ENCODE peak calls at places on chromosomes 12 and 14, in eight cellular contexts. N is OCI-LY7, P is fibroblast of lung, W is heart left ventricle, Z is cardiac fibroblast, U is gastrocnemius medialis, K is GM12864, M is mesenchymal stem cell. H is an unnamed sample.
A peak's percentile ranks its signal among the peaks of the same experiment; 100 is the strongest.

GRCh38 chr14:21990116-21990515 is 316.5 kb upstream of the OR4E1 start:
- DNase-seq in P (no peak), U (no peak), N (peak; percentile 33), W (no peak), Z (peak; percentile 3), K (no peak), M (no peak), H (no peak)

GRCh38 chr12:117524806-117525205 is 163.4 kb upstream of the NOS1 start:
- DNase-seq in M (no peak), Z (no peak), K (no peak), N (no peak), W (no peak), P (no peak), U (no peak), H (no peak)

GRCh38 chr14:61477845-61478438 is 156.6 kb downstream of the PRKCH start:
- DNase-seq in K (no peak), N (peak; percentile 82), P (peak; percentile 47), U (peak; percentile 26), Z (peak; percentile 67), M (peak; percentile 44), W (peak; percentile 72), H (no peak)

GRCh38 chr12:45490232-45490881 is 239.1 kb upstream of the ARID2 start:
- DNase-seq in K (no peak), P (no peak), Z (no peak), W (no peak), N (no peak), M (no peak), U (no peak), H (no peak)

GRCh38 chr14:72692678-72693077 is 201.2 kb downstream of the DPF3 start:
- DNase-seq in N (no peak), P (no peak), U (no peak), W (no peak), K (no peak), Z (no peak), M (no peak), H (no peak)

GRCh38 chr12:55724226-55724939 is 4.2 kb downstream of the RDH5 start:
- DNase-seq in U (no peak), W (no peak), P (peak; percentile 60), K (no peak), M (peak; percentile 70), Z (peak; percentile 77), N (peak; percentile 78), H (no peak)

GRCh38 chr14:105999361-106000028 is 473.1 kb downstream of the TMEM121 start:
- DNase-seq in K (peak; percentile 68), P (no peak), N (no peak), Z (peak; percentile 48), M (no peak), U (no peak), W (peak; percentile 47), H (no peak)

GRCh38 chr12:21934173-21934572 is 7.1 kb downstream of the ABCC9 start:
- DNase-seq in K (no peak), M (no peak), N (no peak), P (peak; percentile 23), U (no peak), W (no peak), Z (peak; percentile 79), H (no peak)

GRCh38 chr12:101891462-101891971 is 14.1 kb downstream of the DRAM1 start:
- DNase-seq in K (peak; percentile 64), N (no peak), M (peak; percentile 96), U (peak; percentile 4), Z (peak; percentile 76), W (no peak), P (peak; percentile 92), H (peak; percentile 12)

GRCh38 chr14:74645244-74645643 is 33.2 kb upstream of the LTBP2 start:
- DNase-seq in M (no peak), Z (no peak), W (no peak), K (no peak), N (no peak), U (no peak), P (no peak), H (no peak)

GRCh38 chr12:2358986-2359658 is 306.3 kb downstream of the CACNA1C start:
- DNase-seq in M (no peak), P (no peak), W (no peak), N (no peak), Z (no peak), U (no peak), K (no peak), H (no peak)

GRCh38 chr12:176321-177181 is 37.4 kb downstream of the SLC6A12 start:
- DNase-seq in P (peak; percentile 72), K (no peak), M (peak; percentile 63), Z (peak; percentile 62), W (peak; percentile 57), U (no peak), N (no peak), H (no peak)

GRCh38 chr12:68622250-68622649 is 11.6 kb downstream of the RAP1B start:
- DNase-seq in Z (peak; percentile 27), P (no peak), K (no peak), W (no peak), M (peak; percentile 34), N (no peak), U (no peak), H (no peak)

GRCh38 chr12:113874999-113875561 is 91.0 kb downstream of the RBM19 start:
- DNase-seq in U (no peak), K (no peak), W (no peak), Z (peak; percentile 77), N (no peak), M (peak; percentile 95), P (peak; percentile 89), H (peak; percentile 39)

GRCh38 chr14:24164591-24164991 is 3.5 kb downstream of the IRF9 start:
- DNase-seq in K (no peak), Z (no peak), U (no peak), N (no peak), P (no peak), M (no peak), W (no peak), H (no peak)

GRCh38 chr14:97603201-97603600 is 806.0 kb downstream of the VRK1 start:
- DNase-seq in N (no peak), P (no peak), M (no peak), Z (no peak), U (no peak), W (no peak), K (no peak), H (no peak)

DNA sequence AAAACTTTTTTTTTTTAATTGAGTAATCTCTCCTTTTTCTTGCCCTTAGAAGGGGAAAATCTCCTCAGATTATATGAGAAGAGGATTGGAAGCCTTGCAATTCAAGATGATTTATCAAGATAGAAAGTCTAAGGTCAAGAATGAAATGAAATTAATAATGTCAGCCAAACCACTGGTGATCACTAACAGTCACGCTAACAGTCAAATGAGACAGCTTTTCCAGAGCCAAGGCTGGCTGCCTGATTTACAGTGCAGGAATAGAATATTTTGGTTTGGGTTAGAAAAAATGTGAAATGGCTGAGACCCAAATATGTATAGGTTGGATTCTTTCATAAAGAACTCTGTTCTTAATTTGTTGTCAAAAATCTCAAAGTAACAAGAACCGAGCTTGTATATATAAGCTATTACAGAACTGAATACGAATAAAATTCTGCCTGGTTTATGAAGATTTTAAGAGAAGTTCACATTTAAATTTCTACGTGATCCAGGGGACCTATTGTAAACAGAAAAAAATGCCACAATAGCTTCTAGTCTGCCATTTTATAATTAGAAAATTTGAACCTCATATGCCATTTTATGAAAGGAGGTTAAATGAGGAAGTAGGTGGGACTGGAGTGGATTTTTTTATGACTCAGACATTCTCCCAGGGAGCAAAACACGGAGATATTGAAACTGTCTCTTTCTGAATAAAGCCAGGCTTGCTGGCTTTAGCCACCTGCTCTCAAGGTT is 204.1 kb downstream of the PPM1H start:
- DNase-seq in Z (peak; percentile 76), K (no peak), N (no peak), W (no peak), U (no peak), P (peak; percentile 92), M (peak; percentile 59), H (peak; percentile 73)
- H3K4me3 ChIP-seq in Z (no peak overlapping the region), K (no peak overlapping the region), N (no peak overlapping the region), W (peak overlapping the region; percentile 5), U (no peak overlapping the region), P (peak overlapping the region; percentile 3), M (peak overlapping the region; percentile 1), H (no peak overlapping the region)

DNA sequence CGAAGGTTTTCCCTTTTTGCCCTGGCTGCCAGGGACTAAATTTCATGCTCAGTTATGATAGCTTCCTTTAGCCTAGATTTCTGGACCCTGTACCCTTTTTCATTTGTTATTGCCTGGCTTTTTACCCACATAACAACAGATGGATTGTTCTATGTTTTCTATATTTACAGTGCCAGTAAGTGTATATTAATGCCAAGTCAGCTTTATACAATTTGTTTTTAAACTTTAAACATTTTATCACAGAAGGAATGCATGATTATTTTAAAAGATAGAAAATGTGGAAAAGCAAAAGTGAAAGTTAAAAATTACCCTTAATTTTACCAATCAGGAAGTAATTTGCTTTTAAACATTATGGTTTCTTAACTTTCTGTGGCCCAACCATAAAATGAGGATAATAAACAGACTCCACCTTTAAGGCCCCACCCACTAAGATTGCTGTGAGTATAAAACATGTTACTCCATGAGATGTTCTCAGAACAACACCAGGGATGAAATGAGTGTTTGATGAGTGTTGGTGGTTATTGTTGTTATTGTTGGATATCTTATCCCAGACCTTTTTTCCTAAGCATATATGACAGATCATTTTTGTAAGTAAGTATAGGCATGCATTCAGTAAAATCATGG is 496.7 kb downstream of the EGLN3 start:
- DNase-seq in N (no peak), M (no peak), P (no peak), Z (no peak), U (no peak), W (no peak), K (no peak), H (no peak)
- H3K4me3 ChIP-seq in N (no peak overlapping the region), M (peak overlapping the region; percentile 60), P (no peak overlapping the region), Z (no peak overlapping the region), U (no peak overlapping the region), W (no peak overlapping the region), K (no peak overlapping the region), H (no peak overlapping the region)

DNA sequence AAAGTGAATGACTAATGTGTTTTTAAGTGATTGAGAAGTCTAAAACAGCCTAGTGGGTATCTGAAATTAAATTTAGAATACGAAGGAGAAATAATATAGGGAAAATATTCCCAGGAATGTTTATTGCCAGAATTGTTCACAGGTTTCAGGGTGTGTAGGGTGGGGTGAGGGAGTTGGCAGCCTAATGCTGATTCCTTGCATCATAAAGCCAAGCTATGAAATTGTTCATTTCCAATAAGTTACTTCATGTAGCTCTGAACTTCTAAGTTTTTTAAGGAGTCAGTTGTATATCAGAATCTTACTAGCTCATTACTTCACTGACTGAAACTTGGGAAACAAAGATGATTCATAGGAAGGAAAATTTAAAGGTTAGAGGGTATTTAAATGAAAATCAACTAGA is 56.4 kb downstream of the RAB35 start:
- DNase-seq in M (no peak), W (no peak), K (no peak), Z (peak; percentile 13), P (no peak), U (no peak), N (no peak), H (no peak)
- H3K4me3 ChIP-seq in M (no peak overlapping the region), W (no peak overlapping the region), K (no peak overlapping the region), Z (no peak overlapping the region), P (no peak overlapping the region), U (no peak overlapping the region), N (no peak overlapping the region), H (no peak overlapping the region)

DNA sequence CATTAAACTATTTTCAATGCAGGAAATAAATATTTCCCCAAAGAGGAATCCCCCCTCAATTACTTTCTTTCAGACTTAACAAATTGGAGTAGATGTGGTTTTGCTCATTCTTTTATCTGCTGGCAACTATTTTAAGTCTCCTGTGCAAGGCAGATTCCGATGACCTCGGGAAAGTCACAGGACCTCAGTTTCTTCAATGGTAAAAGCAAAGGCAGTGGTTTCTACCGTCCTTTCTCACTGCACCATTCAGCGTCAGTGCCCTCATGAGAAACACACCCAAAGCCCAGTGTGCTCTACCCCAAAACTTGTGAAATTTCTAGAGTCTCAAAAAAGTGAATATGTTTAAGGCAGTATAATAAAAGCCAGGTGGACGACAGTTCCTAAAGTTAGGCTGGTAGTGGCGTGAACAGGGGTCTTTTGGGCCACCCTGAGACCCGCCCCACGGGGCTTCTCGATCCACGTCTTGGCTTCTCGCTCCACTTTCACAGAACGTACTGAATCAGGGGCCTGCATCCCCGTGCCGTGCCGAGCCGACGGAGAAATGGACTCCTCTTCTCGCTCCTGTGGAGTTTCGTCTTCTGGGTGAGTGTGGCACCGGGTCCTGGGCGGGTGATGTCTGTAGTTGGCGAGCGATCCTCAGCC is 1.3 kb upstream of the ARHGAP5 start:
- DNase-seq in U (peak; percentile 22), W (peak; percentile 15), P (peak; percentile 21), K (no peak), M (peak; percentile 50), Z (peak; percentile 35), N (peak; percentile 10), H (no peak)
- H3K4me3 ChIP-seq in U (peak overlapping the region; percentile 99), W (peak overlapping the region; percentile 92), P (peak overlapping the region; percentile 93), K (peak overlapping the region; percentile 91), M (peak overlapping the region; percentile 87), Z (peak overlapping the region; percentile 74), N (peak overlapping the region; percentile 84), H (peak overlapping the region; percentile 89)